ENCODE peak calls at places on chromosome 4, in five cellular contexts. K is heart right ventricle, B is GM23338, D is upper lobe of right lung, M is right lobe of liver. W is an unnamed sample.

GRCh38 chr4:77833158-77833724 is 14.1 kb upstream of the CNOT6L start:
- DNase-seq in B (no peak), D (no peak), K (no peak), M (no peak), W (peak)

GRCh38 chr4:122152699-122153328 is 683 bp downstream of the BLTP1 start:
- DNase-seq in D (peak), B (peak), M (peak), K (peak), W (peak)

GRCh38 chr4:57926311-57926710 is 816.1 kb upstream of the IGFBP7 start:
- DNase-seq in D (no peak), K (no peak), M (no peak), B (no peak), W (peak)

GRCh38 chr4:1451106-1451751 is 45.0 kb upstream of the NKX1-1 start:
- DNase-seq in K (no peak), B (no peak), M (peak), D (no peak), W (no peak)

GRCh38 chr4:186957952-186958555 is 234.4 kb upstream of the FAT1 start:
- DNase-seq in B (no peak), D (no peak), M (no peak), K (no peak), W (no peak)

GRCh38 chr4:36385951-36386561 is 104.6 kb downstream of the DTHD1 start:
- DNase-seq in D (no peak), M (no peak), K (no peak), B (no peak), W (no peak)

GRCh38 chr4:52051213-52051614 is at the start of gene SPATA18:
- DNase-seq in K (peak), M (peak), D (peak), B (peak), W (peak)

GRCh38 chr4:72468904-72469502 is 100.0 kb downstream of the ADAMTS3 start:
- DNase-seq in K (no peak), D (no peak), B (peak), M (no peak), W (peak)

GRCh38 chr4:152605641-152606304 is 69.9 kb upstream of the FBXW7 start:
- DNase-seq in M (no peak), K (no peak), D (no peak), B (no peak), W (no peak)

GRCh38 chr4:113162089-113162488 is 112.6 kb downstream of the ANK2 start:
- DNase-seq in K (no peak), M (no peak), B (no peak), D (no peak), W (no peak)

GRCh38 chr4:1231637-1232360 is 17.1 kb downstream of the CTBP1 start:
- DNase-seq in D (no peak), B (no peak), K (peak), M (no peak), W (peak)

DNA sequence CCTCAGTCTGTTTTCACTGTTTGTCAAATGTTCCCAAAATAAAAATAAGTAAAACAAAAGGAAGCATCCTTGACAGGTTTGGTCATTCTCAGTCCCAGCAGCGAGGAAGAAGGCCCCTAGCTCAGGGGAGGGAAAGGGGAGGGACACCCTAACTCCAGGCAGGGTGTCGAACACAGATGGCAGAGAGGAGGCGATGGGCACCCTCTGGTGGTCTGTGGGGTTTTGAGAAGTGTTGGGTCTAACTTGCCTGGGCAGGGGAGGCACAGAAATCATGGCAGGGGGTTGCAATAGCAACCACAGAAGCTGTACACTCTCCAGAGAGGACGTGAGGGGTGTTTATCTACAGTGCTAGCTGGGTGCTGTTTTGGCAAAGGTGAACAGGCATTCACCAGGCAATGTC is 229.8 kb upstream of the SFRP2 start:
- DNase-seq in D (no peak), K (no peak), M (no peak), B (peak), W (no peak)
- TF ChIP-seq CTCF in D (no peak), K (no peak), M (no peak), B (peak), W (no peak)

DNA sequence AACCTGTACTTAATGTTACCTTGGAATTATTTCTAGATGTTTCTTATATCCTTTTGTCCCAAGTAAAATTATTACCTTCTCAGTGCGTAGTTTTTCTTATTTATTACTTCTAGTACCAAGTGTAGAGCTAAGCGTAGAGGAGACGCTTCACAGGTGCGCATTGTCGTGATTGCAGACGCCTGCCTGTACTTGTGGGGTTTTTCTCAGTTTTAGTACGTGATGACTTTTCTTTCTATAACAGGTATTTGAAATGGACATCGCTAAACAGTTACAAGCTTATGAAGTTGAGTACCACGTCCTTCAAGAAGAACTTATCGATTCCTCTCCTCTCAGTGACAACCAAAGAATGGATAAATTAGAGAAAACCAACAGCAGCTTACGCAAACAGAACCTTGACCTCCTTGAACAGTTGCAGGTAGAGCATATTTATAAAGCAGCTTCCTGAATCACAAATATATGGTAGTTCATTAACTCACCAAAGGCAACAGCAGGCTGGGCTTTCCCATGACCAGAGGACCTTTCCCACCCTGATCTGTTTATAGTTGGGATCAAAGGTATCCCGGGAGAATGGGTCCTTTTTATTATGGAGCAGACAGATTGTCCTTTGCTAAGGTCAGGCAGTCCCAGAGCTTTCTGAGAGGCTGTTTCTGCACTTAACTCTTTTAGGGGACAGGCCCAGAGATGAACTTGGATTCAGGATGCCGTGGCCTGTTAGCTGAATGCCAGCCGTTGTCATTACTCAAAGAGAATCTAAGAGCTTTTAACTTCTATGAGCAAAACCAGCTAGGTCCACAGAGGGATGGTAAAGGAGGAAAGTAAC is 172.9 kb downstream of the PTTG2 start:
- DNase-seq in K (no peak), B (no peak), M (peak), D (no peak), W (no peak)
- H3K27ac ChIP-seq in K (no peak), B (no peak), M (peak), D (no peak), W (no peak)

DNA sequence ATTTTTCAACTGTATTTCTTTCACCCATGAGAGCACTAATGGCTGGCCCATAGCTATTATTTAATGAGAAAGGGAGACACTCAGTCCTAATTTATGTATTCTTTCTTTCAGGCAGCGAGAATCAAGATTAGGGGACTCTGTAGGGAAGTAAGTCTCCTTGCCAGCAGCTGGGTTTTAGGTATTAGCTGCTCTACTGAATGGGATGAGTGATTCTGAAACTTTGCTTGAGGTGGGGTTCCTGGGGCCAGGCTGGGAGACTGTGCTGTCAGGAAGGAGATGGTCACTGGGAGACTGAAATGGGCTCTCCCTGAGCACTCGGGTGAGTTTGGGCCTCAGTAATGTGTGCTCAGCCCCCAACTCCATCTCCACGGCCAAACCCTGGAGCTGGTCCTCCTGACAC is 78.7 kb downstream of the LNX1 start:
- DNase-seq in D (no peak), M (no peak), K (no peak), B (no peak), W (no peak)
- TF ChIP-seq CTCF in D (no peak), M (no peak), K (no peak), B (no peak), W (no peak)

GRCh38 chr4:150238591-150238990 is 160.3 kb downstream of the DCLK2 start:
- DNase-seq in M (no peak), D (no peak), B (no peak), K (no peak), W (no peak)

GRCh38 chr4:150235317-150235716 is 157.1 kb downstream of the DCLK2 start:
- DNase-seq in K (no peak), D (no peak), B (peak), M (no peak), W (no peak)

GRCh38 chr4:150237110-150237852 is 159.0 kb downstream of the DCLK2 start:
- DNase-seq in K (no peak), B (no peak), M (no peak), D (no peak), W (peak)

GRCh38 chr4:150235795-150236385 is 157.6 kb downstream of the DCLK2 start:
- DNase-seq in K (no peak), M (no peak), B (no peak), D (no peak), W (no peak)

GRCh38 chr4:150236626-150237025 is 158.4 kb downstream of the DCLK2 start:
- DNase-seq in B (no peak), M (no peak), D (no peak), K (no peak), W (no peak)
- H3K27ac ChIP-seq in B (no peak), M (peak), D (no peak), K (no peak), W (no peak)